ENCODE peak calls at places on chromosomes 4 and X, in ten cellular contexts. One of them, this sample, is unnamed.

GRCh38 chr4:2304877-2305561 is 43.1 kb upstream of the MXD4 start:
- DNase-seq in fibroblast of lung: no peak
- DNase-seq in stimulated activated CD4-positive, alpha-beta T cell treated with anti-CD3 and anti-CD28 coated beads, Interleukin-4, amount 100 ng/mL, for 48 hours: no peak
- DNase-seq in NCI-H2171 treated with DMSO at 0.1 percent for 48 hours: no peak
- DNase-seq in NCI-H1105: no peak
- DNase-seq in activated CD4-positive, CD25-positive, alpha-beta regulatory T cell treated with anti-CD3 and anti-CD28 coated beads, Interleukin-2, amount 50 U/mL, for 72 hours: no peak
- DNase-seq in Calu3: no peak
- DNase-seq in stimulated activated CD8-positive, alpha-beta memory T cell treated with anti-CD3 and anti-CD28 coated beads, Interleukin-15, amount 100 ng/mL, for 4 hours: no peak
- DNase-seq in BE2C: no peak
- DNase-seq in glutamatergic neuron: no peak
- DNase-seq in this sample: no peak

GRCh38 chrX:136639506-136640176 is 8.3 kb upstream of the CD40LG start:
- DNase-seq in fibroblast of lung: no peak
- DNase-seq in Calu3: no peak
- DNase-seq in stimulated activated CD8-positive, alpha-beta memory T cell treated with anti-CD3 and anti-CD28 coated beads, Interleukin-15, amount 100 ng/mL, for 4 hours: no peak
- DNase-seq in activated CD4-positive, CD25-positive, alpha-beta regulatory T cell treated with anti-CD3 and anti-CD28 coated beads, Interleukin-2, amount 50 U/mL, for 72 hours: no peak
- DNase-seq in glutamatergic neuron: no peak
- DNase-seq in NCI-H2171 treated with DMSO at 0.1 percent for 48 hours: no peak
- DNase-seq in stimulated activated CD4-positive, alpha-beta T cell treated with anti-CD3 and anti-CD28 coated beads, Interleukin-4, amount 100 ng/mL, for 48 hours: no peak
- DNase-seq in NCI-H1105: no peak
- DNase-seq in BE2C: peak
- DNase-seq in this sample: no peak

GRCh38 chrX:7074908-7075204 is 72.7 kb upstream of the STS start:
- DNase-seq in glutamatergic neuron: no peak
- DNase-seq in fibroblast of lung: no peak
- DNase-seq in NCI-H2171 treated with DMSO at 0.1 percent for 48 hours: no peak
- DNase-seq in Calu3: no peak
- DNase-seq in BE2C: no peak
- DNase-seq in stimulated activated CD4-positive, alpha-beta T cell treated with anti-CD3 and anti-CD28 coated beads, Interleukin-4, amount 100 ng/mL, for 48 hours: no peak
- DNase-seq in activated CD4-positive, CD25-positive, alpha-beta regulatory T cell treated with anti-CD3 and anti-CD28 coated beads, Interleukin-2, amount 50 U/mL, for 72 hours: no peak
- DNase-seq in stimulated activated CD8-positive, alpha-beta memory T cell treated with anti-CD3 and anti-CD28 coated beads, Interleukin-15, amount 100 ng/mL, for 4 hours: no peak
- DNase-seq in NCI-H1105: no peak
- DNase-seq in this sample: no peak

GRCh38 chrX:13885591-13885990 is 68.7 kb upstream of the GPM6B start:
- DNase-seq in Calu3: no peak
- DNase-seq in glutamatergic neuron: no peak
- DNase-seq in stimulated activated CD8-positive, alpha-beta memory T cell treated with anti-CD3 and anti-CD28 coated beads, Interleukin-15, amount 100 ng/mL, for 4 hours: no peak
- DNase-seq in NCI-H1105: no peak
- DNase-seq in activated CD4-positive, CD25-positive, alpha-beta regulatory T cell treated with anti-CD3 and anti-CD28 coated beads, Interleukin-2, amount 50 U/mL, for 72 hours: no peak
- DNase-seq in NCI-H2171 treated with DMSO at 0.1 percent for 48 hours: no peak
- DNase-seq in stimulated activated CD4-positive, alpha-beta T cell treated with anti-CD3 and anti-CD28 coated beads, Interleukin-4, amount 100 ng/mL, for 48 hours: no peak
- DNase-seq in fibroblast of lung: no peak
- DNase-seq in BE2C: no peak
- DNase-seq in this sample: no peak

GRCh38 chr4:71231073-71231752 is 107.6 kb upstream of the SLC4A4 start:
- DNase-seq in NCI-H1105: peak
- DNase-seq in glutamatergic neuron: no peak
- DNase-seq in NCI-H2171 treated with DMSO at 0.1 percent for 48 hours: peak
- DNase-seq in Calu3: peak
- DNase-seq in stimulated activated CD8-positive, alpha-beta memory T cell treated with anti-CD3 and anti-CD28 coated beads, Interleukin-15, amount 100 ng/mL, for 4 hours: no peak
- DNase-seq in BE2C: peak
- DNase-seq in fibroblast of lung: peak
- DNase-seq in stimulated activated CD4-positive, alpha-beta T cell treated with anti-CD3 and anti-CD28 coated beads, Interleukin-4, amount 100 ng/mL, for 48 hours: no peak
- DNase-seq in activated CD4-positive, CD25-positive, alpha-beta regulatory T cell treated with anti-CD3 and anti-CD28 coated beads, Interleukin-2, amount 50 U/mL, for 72 hours: no peak
- DNase-seq in this sample: no peak

GRCh38 chr4:140681201-140681600 is 75.0 kb downstream of the TBC1D9 start:
- DNase-seq in BE2C: no peak
- DNase-seq in fibroblast of lung: no peak
- DNase-seq in activated CD4-positive, CD25-positive, alpha-beta regulatory T cell treated with anti-CD3 and anti-CD28 coated beads, Interleukin-2, amount 50 U/mL, for 72 hours: no peak
- DNase-seq in NCI-H1105: no peak
- DNase-seq in Calu3: no peak
- DNase-seq in stimulated activated CD4-positive, alpha-beta T cell treated with anti-CD3 and anti-CD28 coated beads, Interleukin-4, amount 100 ng/mL, for 48 hours: no peak
- DNase-seq in NCI-H2171 treated with DMSO at 0.1 percent for 48 hours: no peak
- DNase-seq in stimulated activated CD8-positive, alpha-beta memory T cell treated with anti-CD3 and anti-CD28 coated beads, Interleukin-15, amount 100 ng/mL, for 4 hours: no peak
- DNase-seq in glutamatergic neuron: no peak
- DNase-seq in this sample: no peak

GRCh38 chr4:168247603-168248002 is 70.9 kb downstream of the DDX60 start:
- DNase-seq in NCI-H2171 treated with DMSO at 0.1 percent for 48 hours: no peak
- DNase-seq in glutamatergic neuron: no peak
- DNase-seq in NCI-H1105: no peak
- DNase-seq in stimulated activated CD4-positive, alpha-beta T cell treated with anti-CD3 and anti-CD28 coated beads, Interleukin-4, amount 100 ng/mL, for 48 hours: no peak
- DNase-seq in stimulated activated CD8-positive, alpha-beta memory T cell treated with anti-CD3 and anti-CD28 coated beads, Interleukin-15, amount 100 ng/mL, for 4 hours: no peak
- DNase-seq in BE2C: no peak
- DNase-seq in activated CD4-positive, CD25-positive, alpha-beta regulatory T cell treated with anti-CD3 and anti-CD28 coated beads, Interleukin-2, amount 50 U/mL, for 72 hours: no peak
- DNase-seq in fibroblast of lung: no peak
- DNase-seq in Calu3: no peak
- DNase-seq in this sample: no peak

GRCh38 chr4:80151981-80152380 is 45.3 kb upstream of the PRDM8 start:
- DNase-seq in NCI-H2171 treated with DMSO at 0.1 percent for 48 hours: no peak
- DNase-seq in stimulated activated CD4-positive, alpha-beta T cell treated with anti-CD3 and anti-CD28 coated beads, Interleukin-4, amount 100 ng/mL, for 48 hours: no peak
- DNase-seq in NCI-H1105: no peak
- DNase-seq in glutamatergic neuron: no peak
- DNase-seq in BE2C: no peak
- DNase-seq in Calu3: no peak
- DNase-seq in activated CD4-positive, CD25-positive, alpha-beta regulatory T cell treated with anti-CD3 and anti-CD28 coated beads, Interleukin-2, amount 50 U/mL, for 72 hours: no peak
- DNase-seq in stimulated activated CD8-positive, alpha-beta memory T cell treated with anti-CD3 and anti-CD28 coated beads, Interleukin-15, amount 100 ng/mL, for 4 hours: no peak
- DNase-seq in fibroblast of lung: no peak
- DNase-seq in this sample: no peak

GRCh38 chr4:26984896-26985295 is 124.3 kb downstream of the STIM2 start:
- DNase-seq in BE2C: no peak
- DNase-seq in NCI-H2171 treated with DMSO at 0.1 percent for 48 hours: no peak
- DNase-seq in Calu3: no peak
- DNase-seq in stimulated activated CD4-positive, alpha-beta T cell treated with anti-CD3 and anti-CD28 coated beads, Interleukin-4, amount 100 ng/mL, for 48 hours: no peak
- DNase-seq in stimulated activated CD8-positive, alpha-beta memory T cell treated with anti-CD3 and anti-CD28 coated beads, Interleukin-15, amount 100 ng/mL, for 4 hours: no peak
- DNase-seq in fibroblast of lung: no peak
- DNase-seq in glutamatergic neuron: no peak
- DNase-seq in NCI-H1105: no peak
- DNase-seq in activated CD4-positive, CD25-positive, alpha-beta regulatory T cell treated with anti-CD3 and anti-CD28 coated beads, Interleukin-2, amount 50 U/mL, for 72 hours: no peak
- DNase-seq in this sample: no peak

GRCh38 chrX:500481-501010 is 113.8 kb upstream of the PPP2R3B start:
- DNase-seq in stimulated activated CD4-positive, alpha-beta T cell treated with anti-CD3 and anti-CD28 coated beads, Interleukin-4, amount 100 ng/mL, for 48 hours: no peak
- DNase-seq in stimulated activated CD8-positive, alpha-beta memory T cell treated with anti-CD3 and anti-CD28 coated beads, Interleukin-15, amount 100 ng/mL, for 4 hours: no peak
- DNase-seq in NCI-H1105: no peak
- DNase-seq in glutamatergic neuron: no peak
- DNase-seq in BE2C: no peak
- DNase-seq in activated CD4-positive, CD25-positive, alpha-beta regulatory T cell treated with anti-CD3 and anti-CD28 coated beads, Interleukin-2, amount 50 U/mL, for 72 hours: no peak
- DNase-seq in Calu3: no peak
- DNase-seq in fibroblast of lung: no peak
- DNase-seq in NCI-H2171 treated with DMSO at 0.1 percent for 48 hours: no peak
- DNase-seq in this sample: no peak

GRCh38 chrX:131812847-131813825 is 210.0 kb upstream of the STK26 start:
- DNase-seq in Calu3: no peak
- DNase-seq in fibroblast of lung: no peak
- DNase-seq in stimulated activated CD8-positive, alpha-beta memory T cell treated with anti-CD3 and anti-CD28 coated beads, Interleukin-15, amount 100 ng/mL, for 4 hours: peak
- DNase-seq in NCI-H2171 treated with DMSO at 0.1 percent for 48 hours: no peak
- DNase-seq in BE2C: no peak
- DNase-seq in stimulated activated CD4-positive, alpha-beta T cell treated with anti-CD3 and anti-CD28 coated beads, Interleukin-4, amount 100 ng/mL, for 48 hours: peak
- DNase-seq in NCI-H1105: no peak
- DNase-seq in glutamatergic neuron: no peak
- DNase-seq in activated CD4-positive, CD25-positive, alpha-beta regulatory T cell treated with anti-CD3 and anti-CD28 coated beads, Interleukin-2, amount 50 U/mL, for 72 hours: peak
- DNase-seq in this sample: peak

GRCh38 chrX:15464704-15465103 is 28.4 kb downstream of the PIR start:
- DNase-seq in fibroblast of lung: no peak
- DNase-seq in BE2C: no peak
- DNase-seq in NCI-H1105: no peak
- DNase-seq in NCI-H2171 treated with DMSO at 0.1 percent for 48 hours: no peak
- DNase-seq in glutamatergic neuron: no peak
- DNase-seq in Calu3: no peak
- DNase-seq in stimulated activated CD4-positive, alpha-beta T cell treated with anti-CD3 and anti-CD28 coated beads, Interleukin-4, amount 100 ng/mL, for 48 hours: no peak
- DNase-seq in activated CD4-positive, CD25-positive, alpha-beta regulatory T cell treated with anti-CD3 and anti-CD28 coated beads, Interleukin-2, amount 50 U/mL, for 72 hours: no peak
- DNase-seq in stimulated activated CD8-positive, alpha-beta memory T cell treated with anti-CD3 and anti-CD28 coated beads, Interleukin-15, amount 100 ng/mL, for 4 hours: no peak
- DNase-seq in this sample: no peak

GRCh38 chr4:6069845-6070709 is 51.8 kb upstream of the C4orf50 start:
- DNase-seq in fibroblast of lung: no peak
- DNase-seq in BE2C: no peak
- DNase-seq in activated CD4-positive, CD25-positive, alpha-beta regulatory T cell treated with anti-CD3 and anti-CD28 coated beads, Interleukin-2, amount 50 U/mL, for 72 hours: no peak
- DNase-seq in NCI-H1105: no peak
- DNase-seq in stimulated activated CD4-positive, alpha-beta T cell treated with anti-CD3 and anti-CD28 coated beads, Interleukin-4, amount 100 ng/mL, for 48 hours: no peak
- DNase-seq in glutamatergic neuron: no peak
- DNase-seq in NCI-H2171 treated with DMSO at 0.1 percent for 48 hours: no peak
- DNase-seq in Calu3: no peak
- DNase-seq in stimulated activated CD8-positive, alpha-beta memory T cell treated with anti-CD3 and anti-CD28 coated beads, Interleukin-15, amount 100 ng/mL, for 4 hours: no peak
- DNase-seq in this sample: no peak